ENCODE peak calls at places on chromosomes 13 and 19, in eight cellular contexts. One of them, this sample, is unnamed.
A peak's percentile ranks its signal among the peaks of the same experiment; 100 is the strongest.

GRCh38 chr19:46863818-46864629 is 3.2 kb downstream of the ARHGAP35 start:
- DNase-seq in bronchial epithelial cell: peak; percentile 46
- DNase-seq in WTC11: peak; percentile 61
- DNase-seq in CD8-positive, alpha-beta T cell: no peak
- DNase-seq in stimulated activated naive CD8-positive, alpha-beta T cell treated with anti-CD3 and anti-CD28 coated beads, Interleukin-15, amount 100 ng/mL, for 72 hours: no peak
- DNase-seq in NCI-H774: no peak
- DNase-seq in activated naive CD4-positive, alpha-beta T cell: no peak
- DNase-seq in brain microvascular endothelial cell: peak; percentile 52
- DNase-seq in this sample: peak; percentile 91

GRCh38 chr13:65401315-65401714 is 1828.8 kb downstream of the PCDH9 start:
- DNase-seq in stimulated activated naive CD8-positive, alpha-beta T cell treated with anti-CD3 and anti-CD28 coated beads, Interleukin-15, amount 100 ng/mL, for 72 hours: no peak
- DNase-seq in NCI-H774: no peak
- DNase-seq in activated naive CD4-positive, alpha-beta T cell: no peak
- DNase-seq in WTC11: no peak
- DNase-seq in bronchial epithelial cell: no peak
- DNase-seq in CD8-positive, alpha-beta T cell: no peak
- DNase-seq in brain microvascular endothelial cell: no peak
- DNase-seq in this sample: no peak

GRCh38 chr19:53086949-53087348 is 16.3 kb downstream of the ZNF160 start:
- DNase-seq in brain microvascular endothelial cell: peak; percentile 88
- DNase-seq in activated naive CD4-positive, alpha-beta T cell: no peak
- DNase-seq in NCI-H774: no peak
- DNase-seq in stimulated activated naive CD8-positive, alpha-beta T cell treated with anti-CD3 and anti-CD28 coated beads, Interleukin-15, amount 100 ng/mL, for 72 hours: no peak
- DNase-seq in CD8-positive, alpha-beta T cell: no peak
- DNase-seq in WTC11: no peak
- DNase-seq in bronchial epithelial cell: no peak
- DNase-seq in this sample: peak; percentile 6

GRCh38 chr19:6765738-6766356 is 1.4 kb downstream of the SH2D3A start:
- DNase-seq in CD8-positive, alpha-beta T cell: no peak
- DNase-seq in brain microvascular endothelial cell: no peak
- DNase-seq in NCI-H774: peak; percentile 50
- DNase-seq in bronchial epithelial cell: peak; percentile 93
- DNase-seq in WTC11: peak; percentile 90
- DNase-seq in stimulated activated naive CD8-positive, alpha-beta T cell treated with anti-CD3 and anti-CD28 coated beads, Interleukin-15, amount 100 ng/mL, for 72 hours: no peak
- DNase-seq in activated naive CD4-positive, alpha-beta T cell: no peak
- DNase-seq in this sample: no peak

GRCh38 chr13:111058796-111059506 is 56.2 kb upstream of the ARHGEF7 start:
- DNase-seq in activated naive CD4-positive, alpha-beta T cell: no peak
- DNase-seq in WTC11: no peak
- DNase-seq in CD8-positive, alpha-beta T cell: no peak
- DNase-seq in bronchial epithelial cell: no peak
- DNase-seq in NCI-H774: no peak
- DNase-seq in stimulated activated naive CD8-positive, alpha-beta T cell treated with anti-CD3 and anti-CD28 coated beads, Interleukin-15, amount 100 ng/mL, for 72 hours: no peak
- DNase-seq in brain microvascular endothelial cell: peak; percentile 54
- DNase-seq in this sample: no peak

GRCh38 chr13:45361596-45362206 is 20.7 kb upstream of the TPT1 start:
- DNase-seq in bronchial epithelial cell: peak; percentile 96
- DNase-seq in stimulated activated naive CD8-positive, alpha-beta T cell treated with anti-CD3 and anti-CD28 coated beads, Interleukin-15, amount 100 ng/mL, for 72 hours: no peak
- DNase-seq in WTC11: no peak
- DNase-seq in brain microvascular endothelial cell: no peak
- DNase-seq in NCI-H774: no peak
- DNase-seq in activated naive CD4-positive, alpha-beta T cell: no peak
- DNase-seq in CD8-positive, alpha-beta T cell: no peak
- DNase-seq in this sample: peak; percentile 61

GRCh38 chr13:104011505-104012270 is 945.5 kb upstream of the SLC10A2 start:
- DNase-seq in brain microvascular endothelial cell: no peak
- DNase-seq in CD8-positive, alpha-beta T cell: no peak
- DNase-seq in WTC11: no peak
- DNase-seq in NCI-H774: no peak
- DNase-seq in bronchial epithelial cell: no peak
- DNase-seq in stimulated activated naive CD8-positive, alpha-beta T cell treated with anti-CD3 and anti-CD28 coated beads, Interleukin-15, amount 100 ng/mL, for 72 hours: no peak
- DNase-seq in activated naive CD4-positive, alpha-beta T cell: no peak
- DNase-seq in this sample: peak; percentile 15

GRCh38 chr13:100442095-100442832 is 146.3 kb downstream of the GGACT start:
- DNase-seq in brain microvascular endothelial cell: no peak
- DNase-seq in activated naive CD4-positive, alpha-beta T cell: no peak
- DNase-seq in NCI-H774: no peak
- DNase-seq in stimulated activated naive CD8-positive, alpha-beta T cell treated with anti-CD3 and anti-CD28 coated beads, Interleukin-15, amount 100 ng/mL, for 72 hours: no peak
- DNase-seq in bronchial epithelial cell: no peak
- DNase-seq in WTC11: no peak
- DNase-seq in CD8-positive, alpha-beta T cell: no peak
- DNase-seq in this sample: no peak

GRCh38 chr13:41837668-41838067 is 123.2 kb downstream of the VWA8 start:
- DNase-seq in stimulated activated naive CD8-positive, alpha-beta T cell treated with anti-CD3 and anti-CD28 coated beads, Interleukin-15, amount 100 ng/mL, for 72 hours: no peak
- DNase-seq in CD8-positive, alpha-beta T cell: no peak
- DNase-seq in activated naive CD4-positive, alpha-beta T cell: no peak
- DNase-seq in WTC11: no peak
- DNase-seq in bronchial epithelial cell: no peak
- DNase-seq in NCI-H774: no peak
- DNase-seq in brain microvascular endothelial cell: no peak
- DNase-seq in this sample: no peak

GRCh38 chr13:110886475-110887241 is 28.2 kb downstream of the ANKRD10 start:
- DNase-seq in activated naive CD4-positive, alpha-beta T cell: no peak
- DNase-seq in NCI-H774: no peak
- DNase-seq in bronchial epithelial cell: no peak
- DNase-seq in CD8-positive, alpha-beta T cell: no peak
- DNase-seq in WTC11: no peak
- DNase-seq in stimulated activated naive CD8-positive, alpha-beta T cell treated with anti-CD3 and anti-CD28 coated beads, Interleukin-15, amount 100 ng/mL, for 72 hours: no peak
- DNase-seq in brain microvascular endothelial cell: no peak
- DNase-seq in this sample: no peak

GRCh38 chr19:4896372-4896771 is 6.3 kb downstream of the ARRDC5 start:
- DNase-seq in CD8-positive, alpha-beta T cell: no peak
- DNase-seq in stimulated activated naive CD8-positive, alpha-beta T cell treated with anti-CD3 and anti-CD28 coated beads, Interleukin-15, amount 100 ng/mL, for 72 hours: no peak
- DNase-seq in WTC11: no peak
- DNase-seq in activated naive CD4-positive, alpha-beta T cell: no peak
- DNase-seq in bronchial epithelial cell: peak; percentile 65
- DNase-seq in NCI-H774: no peak
- DNase-seq in brain microvascular endothelial cell: peak; percentile 33
- DNase-seq in this sample: peak; percentile 39

GRCh38 chr19:19384486-19384885 is 21.0 kb upstream of the GATAD2A start:
- DNase-seq in bronchial epithelial cell: no peak
- DNase-seq in WTC11: no peak
- DNase-seq in brain microvascular endothelial cell: no peak
- DNase-seq in activated naive CD4-positive, alpha-beta T cell: no peak
- DNase-seq in stimulated activated naive CD8-positive, alpha-beta T cell treated with anti-CD3 and anti-CD28 coated beads, Interleukin-15, amount 100 ng/mL, for 72 hours: no peak
- DNase-seq in NCI-H774: no peak
- DNase-seq in CD8-positive, alpha-beta T cell: no peak
- DNase-seq in this sample: no peak

GRCh38 chr19:50349277-50350057 is 16.0 kb downstream of the NAPSA start:
- DNase-seq in stimulated activated naive CD8-positive, alpha-beta T cell treated with anti-CD3 and anti-CD28 coated beads, Interleukin-15, amount 100 ng/mL, for 72 hours: no peak
- DNase-seq in brain microvascular endothelial cell: no peak
- DNase-seq in bronchial epithelial cell: no peak
- DNase-seq in WTC11: no peak
- DNase-seq in activated naive CD4-positive, alpha-beta T cell: no peak
- DNase-seq in CD8-positive, alpha-beta T cell: no peak
- DNase-seq in NCI-H774: no peak
- DNase-seq in this sample: no peak

GRCh38 chr13:89496478-89496877 is 1825.3 kb downstream of the SLITRK5 start:
- DNase-seq in stimulated activated naive CD8-positive, alpha-beta T cell treated with anti-CD3 and anti-CD28 coated beads, Interleukin-15, amount 100 ng/mL, for 72 hours: no peak
- DNase-seq in brain microvascular endothelial cell: no peak
- DNase-seq in bronchial epithelial cell: no peak
- DNase-seq in CD8-positive, alpha-beta T cell: no peak
- DNase-seq in activated naive CD4-positive, alpha-beta T cell: no peak
- DNase-seq in NCI-H774: no peak
- DNase-seq in WTC11: no peak
- DNase-seq in this sample: no peak

GRCh38 chr19:11699931-11700794 is 38.6 kb downstream of the ZNF823 start:
- DNase-seq in activated naive CD4-positive, alpha-beta T cell: no peak
- DNase-seq in brain microvascular endothelial cell: peak; percentile 37
- DNase-seq in NCI-H774: peak; percentile 19
- DNase-seq in stimulated activated naive CD8-positive, alpha-beta T cell treated with anti-CD3 and anti-CD28 coated beads, Interleukin-15, amount 100 ng/mL, for 72 hours: no peak
- DNase-seq in WTC11: no peak
- DNase-seq in CD8-positive, alpha-beta T cell: no peak
- DNase-seq in bronchial epithelial cell: peak; percentile 35
- DNase-seq in this sample: peak; percentile 56

GRCh38 chr13:99371956-99372355 is 64.8 kb upstream of the GPR183 start:
- DNase-seq in brain microvascular endothelial cell: no peak
- DNase-seq in activated naive CD4-positive, alpha-beta T cell: peak; percentile 40
- DNase-seq in CD8-positive, alpha-beta T cell: peak; percentile 49
- DNase-seq in WTC11: no peak
- DNase-seq in bronchial epithelial cell: no peak
- DNase-seq in NCI-H774: no peak
- DNase-seq in stimulated activated naive CD8-positive, alpha-beta T cell treated with anti-CD3 and anti-CD28 coated beads, Interleukin-15, amount 100 ng/mL, for 72 hours: peak; percentile 30
- DNase-seq in this sample: no peak

GRCh38 chr13:73576291-73576690 is 517.5 kb downstream of the KLF5 start:
- DNase-seq in activated naive CD4-positive, alpha-beta T cell: no peak
- DNase-seq in NCI-H774: no peak
- DNase-seq in brain microvascular endothelial cell: no peak
- DNase-seq in bronchial epithelial cell: no peak
- DNase-seq in CD8-positive, alpha-beta T cell: no peak
- DNase-seq in stimulated activated naive CD8-positive, alpha-beta T cell treated with anti-CD3 and anti-CD28 coated beads, Interleukin-15, amount 100 ng/mL, for 72 hours: no peak
- DNase-seq in WTC11: no peak
- DNase-seq in this sample: no peak

GRCh38 chr13:72648513-72649065 is 78.8 kb downstream of the MZT1 start:
- DNase-seq in NCI-H774: no peak
- DNase-seq in bronchial epithelial cell: no peak
- DNase-seq in activated naive CD4-positive, alpha-beta T cell: no peak
- DNase-seq in WTC11: no peak
- DNase-seq in stimulated activated naive CD8-positive, alpha-beta T cell treated with anti-CD3 and anti-CD28 coated beads, Interleukin-15, amount 100 ng/mL, for 72 hours: no peak
- DNase-seq in brain microvascular endothelial cell: no peak
- DNase-seq in CD8-positive, alpha-beta T cell: no peak
- DNase-seq in this sample: no peak

GRCh38 chr13:109818136-109818535 is 31.8 kb upstream of the IRS2 start:
- DNase-seq in activated naive CD4-positive, alpha-beta T cell: no peak
- DNase-seq in brain microvascular endothelial cell: no peak
- DNase-seq in WTC11: no peak
- DNase-seq in bronchial epithelial cell: peak; percentile 30
- DNase-seq in stimulated activated naive CD8-positive, alpha-beta T cell treated with anti-CD3 and anti-CD28 coated beads, Interleukin-15, amount 100 ng/mL, for 72 hours: no peak
- DNase-seq in NCI-H774: no peak
- DNase-seq in CD8-positive, alpha-beta T cell: no peak
- DNase-seq in this sample: no peak

GRCh38 chr19:19745496-19746285 is 12.8 kb upstream of the ZNF14 start:
- DNase-seq in CD8-positive, alpha-beta T cell: no peak
- DNase-seq in activated naive CD4-positive, alpha-beta T cell: no peak
- DNase-seq in brain microvascular endothelial cell: no peak
- DNase-seq in WTC11: no peak
- DNase-seq in NCI-H774: no peak
- DNase-seq in stimulated activated naive CD8-positive, alpha-beta T cell treated with anti-CD3 and anti-CD28 coated beads, Interleukin-15, amount 100 ng/mL, for 72 hours: no peak
- DNase-seq in bronchial epithelial cell: no peak
- DNase-seq in this sample: no peak

GRCh38 chr19:49453013-49453756 is at the start of gene ALDH16A1:
- DNase-seq in brain microvascular endothelial cell: peak; percentile 97
- DNase-seq in stimulated activated naive CD8-positive, alpha-beta T cell treated with anti-CD3 and anti-CD28 coated beads, Interleukin-15, amount 100 ng/mL, for 72 hours: peak; percentile 99
- DNase-seq in CD8-positive, alpha-beta T cell: peak; percentile 94
- DNase-seq in bronchial epithelial cell: peak; percentile 90
- DNase-seq in activated naive CD4-positive, alpha-beta T cell: peak; percentile 94
- DNase-seq in NCI-H774: peak; percentile 96
- DNase-seq in WTC11: peak; percentile 96
- DNase-seq in this sample: peak; percentile 97

GRCh38 chr13:58043971-58044370 is 412.4 kb downstream of the PCDH17 start:
- DNase-seq in brain microvascular endothelial cell: no peak
- DNase-seq in activated naive CD4-positive, alpha-beta T cell: no peak
- DNase-seq in WTC11: no peak
- DNase-seq in bronchial epithelial cell: no peak
- DNase-seq in stimulated activated naive CD8-positive, alpha-beta T cell treated with anti-CD3 and anti-CD28 coated beads, Interleukin-15, amount 100 ng/mL, for 72 hours: no peak
- DNase-seq in NCI-H774: no peak
- DNase-seq in CD8-positive, alpha-beta T cell: no peak
- DNase-seq in this sample: no peak

GRCh38 chr13:110067355-110068175 is 239.4 kb downstream of the COL4A1 start:
- DNase-seq in bronchial epithelial cell: peak; percentile 20
- DNase-seq in brain microvascular endothelial cell: no peak
- DNase-seq in stimulated activated naive CD8-positive, alpha-beta T cell treated with anti-CD3 and anti-CD28 coated beads, Interleukin-15, amount 100 ng/mL, for 72 hours: no peak
- DNase-seq in activated naive CD4-positive, alpha-beta T cell: no peak
- DNase-seq in WTC11: no peak
- DNase-seq in CD8-positive, alpha-beta T cell: no peak
- DNase-seq in NCI-H774: no peak
- DNase-seq in this sample: peak; percentile 54

GRCh38 chr13:111326981-111327642 is 6.7 kb downstream of the TEX29 start:
- DNase-seq in stimulated activated naive CD8-positive, alpha-beta T cell treated with anti-CD3 and anti-CD28 coated beads, Interleukin-15, amount 100 ng/mL, for 72 hours: no peak
- DNase-seq in activated naive CD4-positive, alpha-beta T cell: no peak
- DNase-seq in WTC11: no peak
- DNase-seq in CD8-positive, alpha-beta T cell: no peak
- DNase-seq in bronchial epithelial cell: no peak
- DNase-seq in NCI-H774: no peak
- DNase-seq in brain microvascular endothelial cell: no peak
- DNase-seq in this sample: no peak

GRCh38 chr13:41398494-41399190 is 58.7 kb upstream of the RGCC start:
- DNase-seq in CD8-positive, alpha-beta T cell: no peak
- DNase-seq in brain microvascular endothelial cell: no peak
- DNase-seq in WTC11: no peak
- DNase-seq in stimulated activated naive CD8-positive, alpha-beta T cell treated with anti-CD3 and anti-CD28 coated beads, Interleukin-15, amount 100 ng/mL, for 72 hours: no peak
- DNase-seq in NCI-H774: no peak
- DNase-seq in bronchial epithelial cell: no peak
- DNase-seq in activated naive CD4-positive, alpha-beta T cell: no peak
- DNase-seq in this sample: no peak